ENCODE peak calls at places on chromosomes 4 and X, in five cellular contexts. W is HFF-Myc; H is Calu3; L is CD8-positive, alpha-beta T cell; N is mesothelial cell of epicardium. P is an unnamed sample.

GRCh38 chr4:139017861-139018260 is 2.3 kb downstream of the NOCT start:
- DNase-seq in W (no peak), H (no peak), L (no peak), N (no peak), P (no peak)

GRCh38 chr4:152719291-152719690 is 39.5 kb upstream of the TMEM154 start:
- DNase-seq in W (no peak), H (no peak), L (no peak), N (no peak), P (no peak)

GRCh38 chr4:7960017-7960789 is 20.5 kb upstream of the AFAP1 start:
- DNase-seq in W (no peak), H (no peak), L (no peak), N (no peak), P (no peak)

GRCh38 chrX:109886122-109886761 is 116.7 kb upstream of the TMEM164 start:
- DNase-seq in W (no peak), H (peak; percentile 43), L (peak; percentile 20), N (no peak), P (no peak)

GRCh38 chr4:61505773-61506640 is 305.9 kb downstream of the ADGRL3 start:
- DNase-seq in W (no peak), H (no peak), L (no peak), N (no peak), P (no peak)

GRCh38 chr4:6594826-6595355 is 19.9 kb downstream of the MAN2B2 start:
- DNase-seq in W (no peak), H (no peak), L (no peak), N (no peak), P (no peak)

GRCh38 chr4:30920043-30920442 is 199.9 kb downstream of the PCDH7 start:
- DNase-seq in W (no peak), H (no peak), L (no peak), N (no peak), P (no peak)

GRCh38 chr4:160110891-160111290 is 1008.0 kb downstream of the RAPGEF2 start:
- DNase-seq in W (no peak), H (no peak), L (no peak), N (no peak), P (no peak)

GRCh38 chrX:141467442-141467841 is 117.1 kb downstream of the SPANXA1 start:
- DNase-seq in W (no peak), H (no peak), L (no peak), N (no peak), P (no peak)
- TF ChIP-seq CTCF in W (no peak), H (no peak), L (no peak), N (peak; percentile 62), P (no peak)

GRCh38 chrX:85627363-85627762 is 247.9 kb upstream of the POF1B start:
- DNase-seq in W (no peak), H (no peak), L (no peak), N (no peak), P (no peak)
- TF ChIP-seq CTCF in W (peak; percentile 12), H (no peak), L (no peak), N (no peak), P (no peak)

GRCh38 chrX:95762716-95763115 is 921.9 kb upstream of the DIAPH2 start:
- DNase-seq in W (no peak), H (no peak), L (no peak), N (no peak), P (no peak)
- TF ChIP-seq CTCF in W (no peak), H (no peak), L (no peak), N (no peak), P (no peak)

DNA sequence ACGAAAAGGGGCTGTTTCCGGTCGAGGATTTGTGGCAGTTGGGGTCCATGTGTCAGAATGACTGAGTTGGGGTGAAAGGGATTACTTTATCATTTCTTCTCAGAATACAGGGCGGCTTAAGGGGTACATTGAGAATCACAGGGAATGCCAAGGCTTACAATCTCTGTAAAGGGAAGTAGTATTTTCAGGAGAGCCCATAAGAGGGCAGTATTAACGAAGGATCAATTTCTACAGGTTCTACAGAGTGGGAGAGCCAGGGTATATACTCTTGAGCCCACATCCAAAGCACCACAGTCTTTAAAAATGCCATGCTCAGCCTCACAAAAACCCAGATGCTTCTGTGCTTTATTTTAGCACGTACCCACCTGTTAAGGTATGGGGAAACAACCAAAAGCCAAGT is 67.7 kb upstream of the ZXDA start:
- DNase-seq in W (no peak), H (no peak), L (no peak), N (no peak), P (no peak)
- TF ChIP-seq CTCF in W (no peak), H (no peak), L (no peak), N (no peak), P (no peak)

DNA sequence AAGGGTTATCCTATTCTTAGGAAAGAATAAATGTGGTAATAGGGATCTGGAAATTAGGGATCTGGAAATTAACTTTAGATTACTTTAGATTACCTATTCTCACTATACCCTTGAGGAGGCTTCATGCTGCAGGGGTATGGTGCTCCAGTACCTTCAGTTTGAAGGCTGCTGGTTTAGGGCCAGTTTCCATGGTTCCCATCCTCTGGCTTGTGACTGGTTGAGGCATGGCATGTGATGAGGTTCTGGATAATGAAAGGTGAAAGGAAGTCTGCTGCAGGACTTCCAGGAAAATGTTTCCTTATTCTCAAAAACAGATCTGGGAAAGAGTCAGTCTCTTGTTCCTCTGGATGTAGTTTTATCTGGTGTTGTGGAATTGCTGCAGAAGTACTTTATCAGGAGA is 25.9 kb downstream of the FRAS1 start:
- DNase-seq in W (no peak), H (no peak), L (no peak), N (no peak), P (no peak)
- TF ChIP-seq CTCF in W (no peak), H (no peak), L (no peak), N (no peak), P (no peak)

P was measured in natural killer cell.